ENCODE peak calls at places on chromosome 5, in four cellular contexts. C is OCI-LY7, S is HL-60, O is esophagus muscularis mucosa. Y is an unnamed sample.

GRCh38 chr5:147659166-147659929 is 123.2 kb downstream of the JAKMIP2 start:
- DNase-seq in S (no peak), C (no peak), O (no peak), Y (no peak)

GRCh38 chr5:151020304-151021031 is at the start of gene GPX3:
- DNase-seq in S (peak; percentile 73), O (peak; percentile 98), C (no peak), Y (peak; percentile 92)

GRCh38 chr5:116492776-116493175 is 81.8 kb downstream of the SEMA6A start:
- DNase-seq in O (peak; percentile 50), S (no peak), C (peak; percentile 48), Y (peak; percentile 46)

GRCh38 chr5:40916213-40916612 is 6.9 kb downstream of the C7 start:
- DNase-seq in S (no peak), C (no peak), O (no peak), Y (no peak)

GRCh38 chr5:143376911-143377838 is 26.3 kb downstream of the NR3C1 start:
- DNase-seq in C (no peak), S (no peak), O (no peak), Y (no peak)

GRCh38 chr5:29994519-29994918 is 1199.0 kb upstream of the CDH6 start:
- DNase-seq in O (no peak), C (no peak), S (no peak), Y (no peak)

GRCh38 chr5:133366438-133366837 is 245.9 kb downstream of the FSTL4 start:
- DNase-seq in O (no peak), C (no peak), S (no peak), Y (no peak)

GRCh38 chr5:90555666-90556065 is 2.9 kb upstream of the ADGRV1 start:
- DNase-seq in C (no peak), O (no peak), S (no peak), Y (no peak)

GRCh38 chr5:136053336-136054121 is 24.7 kb downstream of the TGFBI start:
- DNase-seq in C (no peak), S (no peak), O (no peak), Y (no peak)

GRCh38 chr5:98989723-98990122 is 60.9 kb upstream of the CHD1 start:
- DNase-seq in S (peak; percentile 65), O (no peak), C (no peak), Y (no peak)

GRCh38 chr5:132074772-132075718 is 1.5 kb downstream of the CSF2 start:
- DNase-seq in C (no peak), S (no peak), O (no peak), Y (no peak)

GRCh38 chr5:42799241-42799608 is 12.5 kb downstream of the SELENOP start:
- DNase-seq in C (no peak), O (no peak), S (no peak), Y (no peak)

GRCh38 chr5:174404848-174405247 is 319.5 kb upstream of the MSX2 start:
- DNase-seq in S (no peak), C (no peak), O (no peak), Y (no peak)
- H3K27ac ChIP-seq in S (no peak overlapping the region), C (no peak overlapping the region), O (no peak overlapping the region), Y (no peak overlapping the region)

DNA sequence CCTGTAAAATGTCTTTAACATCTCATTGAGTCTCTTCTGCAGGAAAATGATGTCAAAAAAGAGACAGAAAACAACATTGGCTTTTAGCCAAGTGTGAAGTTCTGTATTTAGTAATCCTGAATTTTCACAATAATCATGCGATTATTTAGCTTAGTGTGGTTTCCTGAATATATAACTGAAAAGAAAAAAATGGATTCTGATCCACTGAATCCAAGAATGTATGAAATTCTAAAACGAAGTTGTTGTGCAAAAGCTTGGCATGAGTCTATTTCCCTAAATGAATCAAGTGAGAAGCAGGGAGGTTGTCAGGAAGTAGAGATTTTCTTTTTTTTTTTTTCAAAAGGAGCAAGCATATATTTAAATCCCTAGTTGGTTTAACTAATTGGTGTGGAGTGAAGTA is 145.9 kb upstream of the CDH6 start:
- DNase-seq in C (no peak), S (no peak), O (no peak), Y (no peak)
- H3K27ac ChIP-seq in C (no peak overlapping the region), S (no peak overlapping the region), O (no peak overlapping the region), Y (no peak overlapping the region)

DNA sequence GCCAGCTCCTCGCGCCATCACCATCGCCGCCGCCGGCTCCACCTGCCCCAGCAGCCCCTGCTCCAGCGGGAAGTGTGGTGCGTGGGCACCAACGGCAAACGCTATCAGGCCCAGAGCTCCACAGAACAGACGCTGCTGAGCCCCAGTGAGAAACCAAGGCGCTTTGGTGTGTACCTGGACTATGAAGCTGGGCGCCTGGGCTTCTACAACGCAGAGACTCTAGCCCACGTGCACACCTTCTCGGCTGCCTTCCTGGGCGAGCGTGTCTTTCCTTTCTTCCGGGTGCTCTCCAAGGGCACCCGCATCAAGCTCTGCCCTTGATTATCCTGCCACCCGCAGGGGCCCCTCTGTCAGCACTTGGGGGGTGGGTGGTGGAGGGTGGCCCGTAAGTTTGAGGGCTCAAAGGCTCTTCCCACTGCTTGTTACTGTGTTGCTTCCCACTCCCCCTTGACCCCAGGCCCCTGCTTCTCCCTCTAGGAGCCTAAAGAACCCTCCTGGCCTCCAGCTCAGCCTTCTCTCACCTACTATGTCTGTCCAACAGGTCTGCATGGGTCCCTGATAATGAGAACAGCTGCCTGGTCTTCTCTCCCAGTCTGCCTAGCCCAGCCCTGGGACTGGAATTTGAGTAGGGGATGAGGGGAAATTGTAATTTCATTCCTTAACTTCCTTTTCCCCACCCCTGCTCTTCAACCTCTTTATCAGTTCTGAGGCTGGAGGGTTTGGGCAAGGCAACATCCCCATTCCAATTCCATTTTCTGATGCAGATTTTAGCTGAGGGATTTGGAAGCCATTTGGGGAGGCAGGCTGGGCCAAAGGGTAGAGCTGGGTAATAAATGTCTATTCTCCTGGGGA is 9.0 kb downstream of the RACK1 start:
- DNase-seq in O (no peak), S (no peak), C (no peak), Y (peak; percentile 48)
- H3K27ac ChIP-seq in O (no peak overlapping the region), S (no peak overlapping the region), C (peak overlapping the region; percentile 18), Y (peak overlapping the region; percentile 57)

DNA sequence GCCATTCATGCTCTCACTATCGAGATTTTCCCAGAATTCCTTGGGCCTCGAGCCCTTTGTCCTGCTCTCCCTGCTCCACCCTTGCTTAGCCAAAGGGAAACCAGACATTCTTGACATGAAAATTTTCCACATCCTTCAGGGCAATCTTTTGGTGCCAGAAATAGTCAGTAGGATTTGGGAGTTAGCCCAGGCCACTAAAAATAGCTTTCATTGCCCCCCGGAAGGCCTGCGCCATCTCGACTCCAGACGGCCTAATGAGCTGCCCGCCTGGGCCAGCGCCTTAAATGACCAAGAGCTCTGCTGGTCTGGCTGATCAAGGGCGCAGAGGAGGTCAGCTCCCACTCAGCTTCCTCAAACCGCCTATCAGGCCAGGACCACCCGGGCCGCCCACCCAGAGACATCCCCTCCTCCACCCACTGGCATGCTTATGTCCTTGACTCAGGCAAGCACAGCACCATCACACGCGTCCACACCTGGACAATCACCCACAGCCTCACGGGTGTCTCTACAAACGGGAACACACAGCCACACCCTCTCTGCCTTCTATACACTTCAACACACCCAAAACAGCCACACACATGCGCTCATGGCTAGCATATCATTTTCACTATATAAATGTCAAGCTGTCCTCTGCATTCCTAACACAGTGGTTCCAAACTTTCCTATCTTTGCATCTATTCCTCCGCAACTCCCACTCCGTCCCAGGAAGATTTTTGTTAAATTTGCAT is 20.9 kb downstream of the DUSP1 start:
- DNase-seq in O (no peak), S (no peak), C (no peak), Y (no peak)
- H3K27ac ChIP-seq in O (peak overlapping the region; percentile 82), S (no peak overlapping the region), C (no peak overlapping the region), Y (no peak overlapping the region)

Y was measured in SK-N-SH.